ENCODE peak calls at places on chromosome 5, in five cellular contexts. L is neuronal stem cell, Q is psoas muscle, C is upper lobe of right lung, T is foreskin fibroblast. V is an unnamed sample.

GRCh38 chr5:151496041-151496484 is 48.7 kb downstream of the SLC36A1 start:
- DNase-seq in Q (no peak), T (no peak), L (no peak), C (no peak), V (no peak)

GRCh38 chr5:111389390-111390082 is 122.8 kb downstream of the STARD4 start:
- DNase-seq in L (no peak), Q (no peak), T (peak), C (no peak), V (peak)

GRCh38 chr5:117295941-117296340 is 721.3 kb upstream of the SEMA6A start:
- DNase-seq in L (no peak), C (no peak), Q (no peak), T (peak), V (no peak)

GRCh38 chr5:31854625-31855526 is 215.9 kb downstream of the PDZD2 start:
- DNase-seq in T (peak), L (peak), C (peak), Q (peak), V (peak)

GRCh38 chr5:122142480-122142879 is 13.1 kb downstream of the ZNF474 start:
- DNase-seq in Q (no peak), T (peak), L (no peak), C (no peak), V (peak)

GRCh38 chr5:138961221-138961620 is 86.1 kb upstream of the LRRTM2 start:
- DNase-seq in L (no peak), T (no peak), C (peak), Q (no peak), V (no peak)

GRCh38 chr5:103375356-103375755 is 116.8 kb downstream of the MACIR start:
- DNase-seq in L (no peak), C (no peak), Q (no peak), T (peak), V (peak)

GRCh38 chr5:117261948-117262606 is 687.5 kb upstream of the SEMA6A start:
- DNase-seq in T (no peak), L (no peak), Q (no peak), C (no peak), V (no peak)

GRCh38 chr5:53603009-53603687 is 42.7 kb downstream of the NDUFS4 start:
- DNase-seq in T (no peak), L (no peak), C (no peak), Q (no peak), V (peak)

GRCh38 chr5:88952996-88953643 is 70.1 kb upstream of the MEF2C start:
- DNase-seq in C (no peak), T (no peak), L (no peak), Q (no peak), V (no peak)

GRCh38 chr5:131357739-131358561 is 94.1 kb downstream of the CDC42SE2 start:
- DNase-seq in T (no peak), C (no peak), L (no peak), Q (no peak), V (no peak)

GRCh38 chr5:7317751-7318150 is 78.2 kb upstream of the ADCY2 start:
- DNase-seq in T (peak), C (no peak), L (no peak), Q (no peak), V (peak)

GRCh38 chr5:62385136-62385535 is 18.6 kb downstream of the DIMT1 start:
- DNase-seq in C (no peak), T (peak), L (no peak), Q (no peak), V (no peak)

GRCh38 chr5:80935811-80936385 is 24.3 kb upstream of the RASGRF2 start:
- DNase-seq in T (no peak), C (no peak), L (no peak), Q (no peak), V (no peak)

GRCh38 chr5:152389209-152389608 is 15.9 kb downstream of the NMUR2 start:
- DNase-seq in L (no peak), T (no peak), C (no peak), Q (no peak), V (no peak)

GRCh38 chr5:132766020-132766805 is 10.8 kb downstream of the SEPTIN8 start:
- DNase-seq in L (no peak), C (peak), T (no peak), Q (no peak), V (no peak)

GRCh38 chr5:128681764-128682664 is 144.0 kb upstream of the FBN2 start:
- DNase-seq in C (no peak), Q (no peak), L (no peak), T (no peak), V (no peak)

GRCh38 chr5:38265546-38266179 is 7.3 kb downstream of the EGFLAM start:
- DNase-seq in T (peak), Q (peak), C (no peak), L (peak), V (peak)

GRCh38 chr5:94884294-94884693 is 265.8 kb downstream of the SLF1 start:
- DNase-seq in T (no peak), L (no peak), Q (no peak), C (no peak), V (no peak)

GRCh38 chr5:138903113-138903789 is 28.1 kb upstream of the LRRTM2 start:
- DNase-seq in L (no peak), Q (no peak), T (peak), C (no peak), V (peak)

GRCh38 chr5:119313876-119314605 is 41.8 kb upstream of the TNFAIP8 start:
- DNase-seq in Q (no peak), C (no peak), L (no peak), T (no peak), V (no peak)

GRCh38 chr5:119312403-119312802 is 43.4 kb upstream of the TNFAIP8 start:
- DNase-seq in Q (no peak), C (no peak), L (no peak), T (no peak), V (no peak)

GRCh38 chr5:119311688-119312087 is 44.1 kb upstream of the TNFAIP8 start:
- DNase-seq in L (no peak), T (no peak), Q (no peak), C (no peak), V (no peak)

GRCh38 chr5:119315516-119315949 is 40.3 kb upstream of the TNFAIP8 start:
- DNase-seq in L (no peak), T (no peak), C (no peak), Q (no peak), V (peak)

GRCh38 chr5:119313207-119313606 is 42.6 kb upstream of the TNFAIP8 start:
- DNase-seq in L (no peak), Q (no peak), C (no peak), T (no peak), V (no peak)
- H3K4me3 ChIP-seq in L (no peak), Q (no peak), C (no peak), T (no peak), V (no peak)

GRCh38 chr5:143695941-143696340 is 116.0 kb upstream of the HMHB1 start:
- DNase-seq in C (no peak), Q (no peak), T (no peak), L (no peak), V (no peak)

GRCh38 chr5:143693691-143694252 is 118.2 kb upstream of the HMHB1 start:
- DNase-seq in T (no peak), Q (no peak), L (no peak), C (no peak), V (no peak)

GRCh38 chr5:143695244-143695885 is 116.6 kb upstream of the HMHB1 start:
- DNase-seq in T (no peak), L (no peak), Q (no peak), C (no peak), V (no peak)

GRCh38 chr5:143696920-143697319 is 115.0 kb upstream of the HMHB1 start:
- DNase-seq in Q (no peak), C (no peak), T (no peak), L (no peak), V (no peak)

DNA sequence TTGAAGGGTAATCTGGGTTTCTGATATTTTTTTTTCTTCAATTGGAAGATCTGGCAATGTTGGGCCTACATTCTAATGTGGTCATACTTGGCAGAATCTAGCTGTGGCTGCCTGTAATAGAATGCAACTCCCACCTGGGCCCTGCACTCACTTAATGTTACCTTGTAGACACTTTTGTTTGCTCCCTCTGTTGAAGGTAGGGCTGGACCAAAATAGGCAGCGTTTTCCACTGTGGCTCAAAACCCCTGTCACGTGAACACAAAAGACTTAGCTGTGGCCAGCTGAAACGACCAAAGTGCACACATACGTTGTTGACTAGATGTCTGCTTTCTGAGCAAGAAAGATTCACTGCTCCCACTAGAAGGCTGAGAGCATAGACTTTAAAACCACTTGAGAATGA is 117.6 kb upstream of the HMHB1 start:
- DNase-seq in C (no peak), Q (no peak), L (no peak), T (no peak), V (no peak)
- H3K4me3 ChIP-seq in C (no peak), Q (no peak), L (no peak), T (no peak), V (no peak)

GRCh38 chr5:83471405-83472212 is at the start of gene VCAN:
- DNase-seq in Q (peak), C (peak), L (peak), T (peak), V (peak)

GRCh38 chr5:83472213-83472507 is 616 bp downstream of the VCAN start:
- DNase-seq in L (no peak), C (no peak), T (no peak), Q (no peak), V (no peak)

GRCh38 chr5:83469075-83469474 is 2.5 kb upstream of the VCAN start:
- DNase-seq in L (no peak), Q (no peak), T (no peak), C (no peak), V (no peak)

GRCh38 chr5:83470516-83470915 is 1.0 kb upstream of the VCAN start:
- DNase-seq in T (no peak), L (no peak), Q (no peak), C (no peak), V (no peak)

GRCh38 chr5:83470920-83471404 is 582 bp upstream of the VCAN start:
- DNase-seq in L (no peak), T (peak), C (no peak), Q (no peak), V (no peak)
- H3K4me3 ChIP-seq in L (peak), T (peak), C (peak), Q (peak), V (peak)

GRCh38 chr5:1723957-1724821 is 75.4 kb downstream of the MRPL36 start:
- DNase-seq in Q (no peak), C (peak), T (no peak), L (no peak), V (no peak)
- H3K4me3 ChIP-seq in Q (no peak), C (no peak), T (no peak), L (no peak), V (no peak)

GRCh38 chr5:83472508-83473343 is 1.2 kb downstream of the VCAN start:
- DNase-seq in Q (peak), L (peak), T (peak), C (peak), V (peak)
- H3K4me3 ChIP-seq in Q (peak), L (peak), T (peak), C (peak), V (peak)

GRCh38 chr5:95959051-95959963 is 2.3 kb downstream of the ELL2 start:
- DNase-seq in Q (no peak), L (no peak), C (no peak), T (no peak), V (peak)

GRCh38 chr5:95956900-95957293 is 4.8 kb downstream of the ELL2 start:
- DNase-seq in L (no peak), T (no peak), Q (no peak), C (no peak), V (no peak)

GRCh38 chr5:95957804-95958203 is 3.8 kb downstream of the ELL2 start:
- DNase-seq in C (no peak), Q (no peak), L (no peak), T (no peak), V (no peak)

GRCh38 chr5:95959964-95960801 is 1.5 kb downstream of the ELL2 start:
- DNase-seq in T (peak), L (no peak), Q (no peak), C (peak), V (peak)

DNA sequence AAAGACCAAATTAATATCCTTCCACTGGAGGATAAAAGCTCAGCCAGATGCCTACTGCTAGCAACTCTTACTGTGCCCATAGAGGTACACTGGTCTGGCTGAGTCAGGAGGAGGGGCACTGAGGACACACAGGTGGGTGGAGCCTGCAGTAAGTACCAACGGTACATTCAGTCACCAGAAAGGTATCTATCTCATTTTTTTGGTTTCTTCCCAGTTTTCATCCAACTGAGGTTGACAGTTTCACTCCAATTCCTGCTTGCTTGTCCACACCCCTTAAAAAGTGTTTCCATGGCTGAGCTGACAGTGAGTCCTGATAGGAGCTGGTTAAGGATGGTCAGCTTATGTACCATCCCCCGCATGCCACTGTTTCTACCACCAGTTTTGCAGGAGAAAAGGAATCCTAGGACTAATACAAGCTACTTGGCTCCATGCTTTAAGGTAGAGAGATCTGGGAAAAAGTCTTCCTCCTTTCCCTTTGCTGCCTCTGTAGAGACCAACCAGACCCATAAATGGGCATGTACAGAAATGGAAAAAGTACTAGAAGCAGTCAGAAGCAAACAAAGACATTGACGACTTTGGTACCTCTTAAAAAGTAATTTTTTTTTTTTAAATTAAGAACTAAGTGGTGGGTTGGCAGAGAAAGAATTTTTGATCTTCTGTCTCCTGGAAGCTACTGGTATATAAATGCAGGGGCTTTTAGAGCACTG is 3.2 kb downstream of the ELL2 start:
- DNase-seq in T (peak), L (no peak), C (no peak), Q (no peak), V (peak)
- H3K4me3 ChIP-seq in T (peak), L (no peak), C (peak), Q (peak), V (peak)

DNA sequence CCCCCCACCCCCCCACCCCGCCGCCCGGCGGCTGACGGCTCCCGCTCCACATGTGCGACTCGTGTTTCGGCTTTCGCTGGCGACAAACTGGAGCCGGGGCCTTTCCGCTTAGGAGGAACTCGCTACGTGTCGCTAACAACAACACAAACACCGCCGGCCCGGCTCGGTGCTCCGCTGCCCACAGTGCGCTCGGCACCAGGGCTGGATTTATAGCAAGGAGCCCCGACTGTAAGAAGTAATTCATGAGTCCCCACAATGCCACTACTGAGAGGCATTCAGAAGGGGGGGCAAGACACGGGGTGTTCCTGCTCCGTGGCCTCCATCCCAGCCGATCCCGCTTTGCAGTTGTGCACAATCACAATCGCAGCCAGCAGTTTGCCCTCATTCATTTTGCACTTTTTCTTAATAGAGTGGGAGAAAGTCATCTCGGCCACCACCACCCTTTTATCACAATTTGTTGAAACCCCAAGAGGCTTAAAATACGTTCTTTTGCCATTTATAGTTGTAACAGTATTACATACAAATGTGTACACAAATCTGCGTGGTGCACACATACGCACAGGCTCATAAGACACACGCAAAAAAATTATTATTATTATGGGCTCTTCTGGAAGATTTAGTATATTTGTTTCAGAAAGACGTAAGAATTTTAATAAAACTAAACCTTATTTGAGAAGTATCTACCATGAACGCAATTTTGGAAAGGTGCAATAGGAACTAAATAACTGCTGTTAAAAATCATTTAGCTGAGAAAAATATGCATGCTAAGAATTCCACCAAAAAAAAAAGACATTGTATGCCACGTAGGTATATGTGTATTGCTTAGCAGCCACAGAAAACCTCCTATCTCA is 48.1 kb downstream of the EBF1 start:
- DNase-seq in C (peak), Q (peak), T (peak), L (no peak), V (peak)
- H3K4me3 ChIP-seq in C (peak), Q (peak), T (peak), L (peak), V (peak)

GRCh38 chr5:169161022-169161680 is 139.8 kb downstream of the SLIT3 start:
- DNase-seq in L (peak), T (peak), C (no peak), Q (no peak), V (peak)
- H3K4me3 ChIP-seq in L (no peak), T (no peak), C (no peak), Q (no peak), V (peak)

GRCh38 chr5:72556351-72557146 is 49.3 kb upstream of the ZNF366 start:
- DNase-seq in L (peak), C (peak), Q (peak), T (peak), V (peak)
- H3K4me3 ChIP-seq in L (no peak), C (peak), Q (peak), T (peak), V (peak)

V was measured in AG10803.